ENCODE peak calls at places on chromosomes 5 and 9, in eight cellular contexts. Q is lower leg skin, M is testis, R is GM23338, K is mammary epithelial cell, I is heart right ventricle, O is K562, W is tibial nerve. T is an unnamed sample.

GRCh38 chr5:160514191-160514590 is 92.5 kb downstream of the PTTG1 start:
- DNase-seq in Q (no peak), M (no peak), R (no peak), K (no peak), I (no peak), O (no peak), W (no peak), T (no peak)

GRCh38 chr5:81420039-81420667 is 26.2 kb upstream of the ACOT12 start:
- DNase-seq in Q (no peak), M (no peak), R (no peak), K (peak), I (no peak), O (no peak), W (no peak), T (no peak)

GRCh38 chr5:148186248-148187003 is 16.4 kb upstream of the SPINK6 start:
- DNase-seq in Q (no peak), M (no peak), R (no peak), K (peak), I (no peak), O (no peak), W (no peak), T (no peak)

GRCh38 chr5:129122560-129122959 is 28.0 kb downstream of the ISOC1 start:
- DNase-seq in Q (no peak), M (no peak), R (no peak), K (no peak), I (no peak), O (no peak), W (no peak), T (no peak)

GRCh38 chr5:10594591-10595210 is 30.8 kb downstream of the ANKRD33B start:
- DNase-seq in Q (peak), M (no peak), R (no peak), K (no peak), I (no peak), O (no peak), W (no peak), T (no peak)

GRCh38 chr5:41747708-41748107 is 122.5 kb downstream of the OXCT1 start:
- DNase-seq in Q (no peak), M (no peak), R (no peak), K (no peak), I (no peak), O (no peak), W (no peak), T (no peak)

GRCh38 chr5:177131019-177131320 is 2.6 kb upstream of the NSD1 start:
- DNase-seq in Q (no peak), M (no peak), R (no peak), K (no peak), I (no peak), O (no peak), W (no peak), T (no peak)

GRCh38 chr9:133117271-133118178 is 3.5 kb downstream of the RALGDS start:
- DNase-seq in Q (peak), M (peak), R (no peak), K (no peak), I (peak), O (no peak), W (no peak), T (peak)

GRCh38 chr9:36036253-36036779 is 397 bp upstream of the RECK start:
- DNase-seq in Q (no peak), M (no peak), R (no peak), K (no peak), I (no peak), O (no peak), W (no peak), T (no peak)

GRCh38 chr5:38718874-38719391 is 126.9 kb upstream of the OSMR start:
- DNase-seq in Q (no peak), M (peak), R (no peak), K (no peak), I (no peak), O (no peak), W (no peak), T (no peak)

GRCh38 chr9:137665697-137666504 is 47.1 kb downstream of the EHMT1 start:
- DNase-seq in Q (no peak), M (peak), R (peak), K (no peak), I (no peak), O (no peak), W (no peak), T (no peak)

GRCh38 chr5:157651623-157652376 is 438 bp downstream of the SOX30 start:
- DNase-seq in Q (peak), M (peak), R (peak), K (peak), I (peak), O (no peak), W (no peak), T (peak)

GRCh38 chr5:124644138-124644537 is 102.3 kb downstream of the ZNF608 start:
- DNase-seq in Q (no peak), M (no peak), R (no peak), K (no peak), I (no peak), O (peak), W (no peak), T (no peak)

GRCh38 chr9:131630206-131630831 is 85.0 kb downstream of the PRRT1B start:
- DNase-seq in Q (no peak), M (no peak), R (no peak), K (peak), I (no peak), O (no peak), W (no peak), T (no peak)

GRCh38 chr9:85155380-85155779 is 485.9 kb downstream of the NTRK2 start:
- DNase-seq in Q (no peak), M (no peak), R (no peak), K (no peak), I (no peak), O (no peak), W (no peak), T (no peak)

GRCh38 chr9:70421272-70422180 is 7.1 kb upstream of the KLF9 start:
- DNase-seq in Q (no peak), M (peak), R (peak), K (no peak), I (no peak), O (no peak), W (peak), T (no peak)

GRCh38 chr9:107712390-107712789 is 222.8 kb upstream of the KLF4 start:
- DNase-seq in Q (no peak), M (no peak), R (no peak), K (peak), I (no peak), O (no peak), W (no peak), T (no peak)

GRCh38 chr9:113463418-113464285 is at the start of gene RGS3:
- DNase-seq in Q (no peak), M (peak), R (peak), K (peak), I (peak), O (peak), W (no peak), T (no peak)

GRCh38 chr5:113447651-113448050 is 12.9 kb upstream of the TSSK1B start:
- DNase-seq in Q (no peak), M (no peak), R (peak), K (no peak), I (no peak), O (no peak), W (no peak), T (no peak)

GRCh38 chr5:97476852-97477534 is 293.9 kb upstream of the RIOK2 start:
- DNase-seq in Q (no peak), M (no peak), R (no peak), K (no peak), I (no peak), O (no peak), W (no peak), T (no peak)

GRCh38 chr5:173807150-173807784 is 80.9 kb upstream of the CPEB4 start:
- DNase-seq in Q (peak), M (peak), R (no peak), K (no peak), I (no peak), O (no peak), W (no peak), T (no peak)

GRCh38 chr5:59328801-59329296 is 564.7 kb downstream of the PDE4D start:
- DNase-seq in Q (no peak), M (no peak), R (peak), K (peak), I (peak), O (no peak), W (no peak), T (no peak)

GRCh38 chr9:76987594-76988200 is 31.8 kb upstream of the FOXB2 start:
- DNase-seq in Q (no peak), M (peak), R (peak), K (peak), I (no peak), O (peak), W (no peak), T (no peak)

GRCh38 chr5:10452768-10453331 is 11.2 kb downstream of the ROPN1L start:
- DNase-seq in Q (no peak), M (no peak), R (peak), K (peak), I (no peak), O (peak), W (no peak), T (no peak)

DNA sequence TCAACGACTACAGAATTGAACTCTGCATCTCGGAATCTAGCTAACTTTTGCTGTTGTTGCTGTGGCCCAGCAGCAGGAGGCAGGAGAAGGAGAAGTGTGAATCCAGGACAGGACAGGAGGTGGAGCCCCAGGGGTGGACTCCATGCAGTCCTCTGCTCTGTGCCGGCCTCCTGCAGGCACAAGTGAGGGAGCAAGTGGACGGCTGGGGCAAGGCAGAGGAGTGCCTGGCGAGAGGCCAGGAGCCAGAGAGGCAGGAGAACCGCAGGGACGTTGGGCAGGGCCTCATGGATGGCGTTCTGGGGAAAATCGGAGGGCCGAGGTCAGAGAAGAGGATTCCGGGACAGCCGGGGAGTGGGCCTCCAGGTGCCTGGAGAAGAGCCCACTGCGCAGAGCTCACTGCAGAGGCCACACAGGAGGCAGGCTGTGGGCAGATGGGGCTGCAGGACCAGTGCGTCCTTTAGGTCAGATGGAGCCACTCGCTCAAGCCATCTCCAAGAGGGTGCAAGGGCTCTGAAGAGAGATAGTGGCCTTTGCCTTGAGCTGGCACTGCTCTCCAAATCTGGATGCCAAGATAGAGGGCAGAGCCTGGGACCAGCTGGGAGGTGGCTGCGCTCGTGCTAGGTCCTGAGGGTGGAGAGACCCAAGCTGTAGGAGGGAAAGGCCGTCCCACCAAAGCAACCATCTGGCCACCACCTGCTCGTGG is 214.0 kb downstream of the FANCC start:
- DNase-seq in Q (no peak), M (no peak), R (peak), K (no peak), I (peak), O (no peak), W (no peak), T (no peak)
- TF ChIP-seq CTCF in Q (no peak), M (no peak), R (peak), K (no peak), I (no peak), O (peak), W (no peak), T (no peak)

GRCh38 chr5:13976223-13976622 is 31.7 kb upstream of the DNAH5 start:
- DNase-seq in Q (no peak), M (no peak), R (no peak), K (no peak), I (no peak), O (no peak), W (no peak), T (no peak)

GRCh38 chr5:13972029-13972428 is 27.5 kb upstream of the DNAH5 start:
- DNase-seq in Q (no peak), M (no peak), R (no peak), K (no peak), I (no peak), O (no peak), W (no peak), T (no peak)

GRCh38 chr5:13973724-13974123 is 29.2 kb upstream of the DNAH5 start:
- DNase-seq in Q (no peak), M (no peak), R (no peak), K (no peak), I (no peak), O (no peak), W (no peak), T (no peak)

DNA sequence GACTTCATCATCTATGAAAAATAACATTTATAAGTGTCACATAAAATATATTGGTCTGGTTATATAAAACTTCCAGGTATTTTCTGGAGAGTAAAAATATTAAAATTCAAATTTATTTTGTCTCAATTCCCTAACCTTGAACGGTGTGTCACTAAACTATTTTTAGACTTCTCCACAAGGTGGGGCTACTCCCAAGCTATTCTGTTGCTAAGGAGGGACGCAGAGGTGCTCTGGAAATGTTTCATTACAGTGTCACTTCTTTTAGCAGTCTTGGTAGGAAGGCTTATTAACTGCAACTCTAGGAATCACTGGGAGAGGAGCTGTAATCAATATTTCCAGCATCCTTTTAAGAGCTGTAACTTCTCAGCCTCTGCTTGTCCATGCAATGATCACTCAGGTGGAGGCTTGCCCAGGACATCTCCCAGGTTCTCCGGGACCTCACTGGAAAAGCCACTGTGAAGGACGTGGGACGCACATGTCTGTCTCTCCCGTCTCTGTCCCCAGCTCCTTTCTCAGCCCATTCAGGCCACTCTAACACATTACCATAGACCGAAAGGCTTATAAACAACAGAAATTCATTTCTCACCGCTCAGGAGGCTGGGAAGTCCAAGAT is 32.5 kb upstream of the DNAH5 start:
- DNase-seq in Q (no peak), M (no peak), R (peak), K (peak), I (no peak), O (peak), W (no peak), T (no peak)
- TF ChIP-seq CTCF in Q (no peak), M (no peak), R (peak), K (peak), I (peak), O (no peak), W (peak), T (no peak)

DNA sequence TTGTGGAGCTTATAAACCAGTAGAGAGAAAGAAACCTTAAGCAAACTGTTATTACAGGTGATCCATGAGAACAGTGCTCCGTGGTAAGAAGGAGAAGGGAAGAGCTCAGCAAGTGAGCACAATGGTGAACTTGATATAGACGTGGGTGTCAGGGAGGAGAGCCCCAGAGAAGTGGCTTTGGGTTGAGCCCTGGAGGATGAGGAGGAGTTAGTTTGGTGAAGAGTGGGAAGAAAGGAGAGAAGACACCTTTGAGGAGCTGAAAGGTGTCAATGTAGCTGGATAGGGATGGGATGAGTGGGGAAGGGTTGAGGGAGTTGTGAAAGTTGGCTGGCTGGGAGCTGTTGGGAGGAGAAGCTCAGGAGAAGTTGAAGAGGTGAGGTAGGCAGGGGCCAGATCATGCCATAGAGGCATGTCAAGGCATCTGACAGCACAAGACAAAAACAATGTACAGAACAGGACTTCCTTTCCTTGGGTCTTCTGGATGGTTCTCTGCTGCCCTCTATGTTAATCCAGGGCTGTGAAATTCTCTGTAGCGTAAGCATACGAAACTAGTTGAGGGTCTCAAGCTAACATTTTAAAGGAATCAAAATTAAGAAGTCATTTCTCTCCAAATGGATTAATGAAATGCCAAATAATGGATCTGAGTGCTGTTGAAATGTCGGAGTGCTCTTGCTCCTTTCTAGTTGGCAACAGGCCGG is 501.9 kb downstream of the KDM4C start:
- DNase-seq in Q (no peak), M (no peak), R (peak), K (peak), I (no peak), O (no peak), W (no peak), T (no peak)
- TF ChIP-seq CTCF in Q (no peak), M (no peak), R (peak), K (no peak), I (no peak), O (peak), W (no peak), T (no peak)

GRCh38 chr9:26667882-26668281 is 224.7 kb downstream of the CAAP1 start:
- DNase-seq in Q (no peak), M (no peak), R (no peak), K (no peak), I (no peak), O (no peak), W (no peak), T (no peak)
- TF ChIP-seq CTCF in Q (no peak), M (no peak), R (no peak), K (no peak), I (no peak), O (no peak), W (no peak), T (no peak)

GRCh38 chr5:60355181-60355580 is 344.8 kb downstream of the DEPDC1B start:
- DNase-seq in Q (no peak), M (no peak), R (no peak), K (no peak), I (no peak), O (no peak), W (no peak), T (no peak)
- TF ChIP-seq CTCF in Q (no peak), M (no peak), R (no peak), K (no peak), I (no peak), O (no peak), W (no peak), T (no peak)

DNA sequence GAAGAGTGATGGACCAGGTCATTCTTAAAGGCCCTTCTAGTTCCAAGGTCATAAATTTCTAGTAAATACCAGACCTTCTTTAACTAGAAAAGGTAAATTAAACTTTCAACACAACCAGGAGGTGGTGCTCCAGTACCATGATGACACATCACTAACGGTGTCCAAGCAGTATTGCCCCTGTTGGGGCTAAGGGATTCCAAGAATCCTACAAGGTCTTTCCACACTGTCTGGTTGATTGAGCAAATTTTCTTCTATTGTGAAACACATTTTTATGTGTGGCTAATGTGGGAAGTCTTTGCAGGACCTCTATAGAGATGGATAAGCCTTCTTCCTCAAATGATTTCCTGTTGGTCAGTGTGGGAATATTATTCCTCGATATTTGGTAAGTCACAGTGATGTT is 459.6 kb upstream of the PAPPA start:
- DNase-seq in Q (no peak), M (no peak), R (peak), K (peak), I (no peak), O (no peak), W (no peak), T (no peak)
- TF ChIP-seq CTCF in Q (no peak), M (peak), R (peak), K (peak), I (peak), O (no peak), W (peak), T (peak)

DNA sequence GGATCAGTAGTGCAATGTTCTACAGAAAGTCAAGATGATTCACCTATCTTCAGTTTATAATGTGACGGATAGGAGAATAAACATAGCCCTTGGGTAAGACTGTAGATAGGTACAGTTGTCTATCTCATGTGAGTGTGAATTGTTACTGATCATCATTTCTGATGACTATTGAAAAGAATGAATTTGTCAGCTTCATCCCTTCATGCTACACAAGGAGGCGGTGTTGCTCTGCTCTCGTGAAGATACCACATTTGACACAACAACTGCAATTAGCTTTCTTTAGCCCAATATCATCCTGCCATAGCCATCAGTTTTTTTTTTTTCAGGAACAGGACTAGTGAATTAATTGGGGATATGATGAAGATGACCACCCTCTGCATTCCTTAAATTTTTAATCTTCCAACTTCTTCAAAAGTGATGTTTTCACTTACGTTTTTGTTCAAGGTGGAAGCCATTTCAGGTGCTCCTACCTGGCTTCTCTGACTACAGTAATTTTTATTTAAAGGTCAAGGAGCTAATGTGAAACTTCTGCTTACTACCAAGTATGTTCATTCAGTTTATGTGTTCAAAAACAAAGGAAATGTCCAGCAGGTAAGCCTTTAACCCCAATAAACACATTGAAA is 152.9 kb upstream of the MOCS2 start:
- DNase-seq in Q (no peak), M (peak), R (peak), K (peak), I (no peak), O (peak), W (peak), T (no peak)
- TF ChIP-seq CTCF in Q (no peak), M (no peak), R (peak), K (peak), I (peak), O (peak), W (no peak), T (peak)

GRCh38 chr5:99104538-99105132 is 175.8 kb upstream of the CHD1 start:
- DNase-seq in Q (no peak), M (no peak), R (peak), K (peak), I (no peak), O (peak), W (no peak), T (no peak)
- TF ChIP-seq CTCF in Q (no peak), M (peak), R (peak), K (peak), I (peak), O (peak), W (peak), T (peak)